ENCODE peak calls at places on chromosomes 2 and 18, in ten cellular contexts. N is right lobe of liver, U is AG09309, A is heart left ventricle, J is lower leg skin, L is fibroblast of mammary gland, O is BE2C, B is neural progenitor cell, W is fibroblast of pulmonary artery, H is Peyer's patch. P is an unnamed sample.

GRCh38 chr2:23418490-23418911 is 33.5 kb downstream of the KLHL29 start:
- DNase-seq in N (no peak), U (no peak), A (no peak), J (peak), L (peak), O (no peak), B (no peak), W (peak), H (peak), P (peak)

GRCh38 chr2:68196120-68196716 is 38.5 kb downstream of the PNO1 start:
- DNase-seq in N (no peak), U (no peak), A (no peak), J (no peak), L (peak), O (no peak), B (peak), W (peak), H (peak), P (peak)

GRCh38 chr2:204795156-204795555 is 249.9 kb downstream of the PARD3B start:
- DNase-seq in N (no peak), U (no peak), A (no peak), J (no peak), L (peak), O (no peak), B (no peak), W (peak), H (no peak), P (peak)

GRCh38 chr18:79988925-79989361 is 580 bp upstream of the TXNL4A start:
- DNase-seq in N (no peak), U (no peak), A (no peak), J (no peak), L (peak), O (no peak), B (peak), W (peak), H (peak), P (peak)

GRCh38 chr18:78677483-78678317 is 301.9 kb upstream of the SALL3 start:
- DNase-seq in N (no peak), U (no peak), A (no peak), J (peak), L (no peak), O (no peak), B (no peak), W (no peak), H (no peak), P (no peak)

GRCh38 chr2:29207352-29207751 is 92.1 kb downstream of the CLIP4 start:
- DNase-seq in N (no peak), U (no peak), A (no peak), J (no peak), L (no peak), O (no peak), B (no peak), W (no peak), H (no peak), P (no peak)

GRCh38 chr2:122307772-122308171 is 552.3 kb downstream of the TSN start:
- DNase-seq in N (no peak), U (no peak), A (no peak), J (no peak), L (no peak), O (no peak), B (no peak), W (no peak), H (no peak), P (no peak)

GRCh38 chr18:79422022-79422782 is 26.5 kb downstream of the NFATC1 start:
- DNase-seq in N (no peak), U (peak), A (no peak), J (peak), L (peak), O (no peak), B (no peak), W (no peak), H (no peak), P (peak)

GRCh38 chr18:44841769-44842587 is 161.3 kb downstream of the SETBP1 start:
- DNase-seq in N (no peak), U (no peak), A (no peak), J (no peak), L (no peak), O (no peak), B (no peak), W (no peak), H (no peak), P (no peak)

GRCh38 chr2:6960659-6961058 is 43.4 kb downstream of the RNF144A start:
- DNase-seq in N (no peak), U (peak), A (no peak), J (no peak), L (peak), O (no peak), B (no peak), W (peak), H (no peak), P (peak)

GRCh38 chr18:23712445-23712844 is 23.2 kb downstream of the LAMA3 start:
- DNase-seq in N (no peak), U (no peak), A (no peak), J (no peak), L (no peak), O (no peak), B (no peak), W (no peak), H (no peak), P (no peak)

GRCh38 chr2:31475692-31476091 is 61.1 kb upstream of the XDH start:
- DNase-seq in N (no peak), U (peak), A (no peak), J (no peak), L (peak), O (no peak), B (no peak), W (peak), H (no peak), P (peak)

DNA sequence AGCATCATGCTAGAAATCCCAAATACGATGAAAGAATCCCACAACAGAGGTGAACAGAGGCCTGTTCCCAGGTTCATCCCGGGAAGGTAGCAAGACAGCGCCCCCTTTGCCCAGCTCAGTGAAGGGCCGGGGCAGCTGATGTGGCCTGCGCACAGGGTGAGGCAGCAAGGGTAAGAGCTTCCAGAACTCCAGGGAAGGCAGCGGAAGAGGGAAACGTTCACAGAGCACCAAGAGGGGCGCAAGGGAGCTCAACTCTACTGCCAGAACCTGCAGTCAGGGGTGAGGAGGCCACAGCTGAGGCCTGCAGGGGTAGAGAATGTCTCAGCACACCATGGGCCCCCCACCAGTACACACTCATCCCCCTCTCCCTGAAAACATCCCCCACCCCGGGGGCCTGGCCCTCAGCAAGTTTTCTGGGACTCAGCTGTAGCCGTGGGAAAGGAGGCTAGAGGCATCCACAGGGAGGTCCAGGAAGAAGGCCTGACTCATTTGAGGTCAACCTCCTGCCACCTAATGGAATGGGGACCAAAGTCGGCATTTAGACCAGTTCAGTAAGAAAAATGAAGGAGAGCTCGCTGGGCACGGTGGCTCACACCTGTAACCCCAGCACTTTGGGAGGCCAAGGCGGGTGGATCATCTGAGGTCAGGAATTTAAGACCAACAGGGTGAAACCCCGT is 95.6 kb upstream of the ASAP2 start:
- DNase-seq in N (no peak), U (no peak), A (no peak), J (no peak), L (peak), O (no peak), B (peak), W (no peak), H (no peak), P (no peak)
- TF ChIP-seq CTCF in N (no peak), U (peak), A (peak), J (no peak), L (peak), O (peak), B (peak), W (peak), H (no peak), P (no peak)

DNA sequence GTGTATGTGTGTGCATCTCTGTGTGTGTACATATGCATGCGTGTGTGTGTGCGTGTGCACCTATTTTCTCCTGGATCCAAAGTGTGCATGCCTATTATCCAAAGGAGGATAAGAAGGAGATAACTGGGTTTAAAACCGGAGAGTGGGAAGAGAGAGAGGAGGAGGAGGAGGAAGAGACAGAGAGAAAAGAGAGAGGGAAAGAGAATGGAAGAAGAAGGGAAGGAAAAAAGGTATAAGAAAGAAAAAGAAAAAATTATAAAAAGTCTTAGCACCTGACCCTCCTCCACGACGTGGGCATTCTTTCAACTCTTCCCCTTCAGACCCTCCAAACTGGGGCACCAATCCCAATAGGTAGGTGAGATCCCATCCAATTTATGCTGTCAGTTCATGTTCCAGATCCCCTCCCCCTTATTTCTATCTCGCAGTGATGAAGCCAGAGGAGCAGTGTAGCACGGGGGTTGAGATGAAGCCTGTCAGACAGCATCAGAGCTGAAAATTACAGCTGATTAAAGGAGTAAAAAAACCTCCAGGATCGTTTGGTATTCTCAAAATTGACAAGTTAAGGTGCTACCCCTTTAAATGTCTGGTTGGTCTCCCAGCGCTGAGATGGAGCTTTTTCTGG is 386.7 kb upstream of the ATP5MC3 start:
- DNase-seq in N (no peak), U (no peak), A (no peak), J (no peak), L (no peak), O (no peak), B (no peak), W (no peak), H (no peak), P (no peak)
- H3K4me3 ChIP-seq in N (no peak), U (no peak), A (peak), J (no peak), L (no peak), O (no peak), B (no peak), W (no peak), H (no peak), P (no peak)

GRCh38 chr2:8986327-8986976 is 17.0 kb downstream of the MBOAT2 start:
- DNase-seq in N (no peak), U (no peak), A (no peak), J (no peak), L (no peak), O (peak), B (peak), W (no peak), H (no peak), P (no peak)
- TF ChIP-seq CTCF in N (no peak), U (no peak), A (no peak), J (no peak), L (peak), O (peak), B (peak), W (peak), H (no peak), P (no peak)

GRCh38 chr2:70939847-70940580 is 4.3 kb downstream of the ATP6V1B1 start:
- DNase-seq in N (peak), U (no peak), A (no peak), J (peak), L (no peak), O (no peak), B (peak), W (no peak), H (peak), P (no peak)

GRCh38 chr2:70936979-70937811 is 1.5 kb downstream of the ATP6V1B1 start:
- DNase-seq in N (peak), U (no peak), A (no peak), J (peak), L (no peak), O (no peak), B (peak), W (no peak), H (peak), P (no peak)

GRCh38 chr2:70937866-70938579 is 2.3 kb downstream of the ATP6V1B1 start:
- DNase-seq in N (peak), U (no peak), A (no peak), J (peak), L (no peak), O (no peak), B (no peak), W (no peak), H (peak), P (no peak)

GRCh38 chr2:70939001-70939846 is 3.5 kb downstream of the ATP6V1B1 start:
- DNase-seq in N (peak), U (no peak), A (no peak), J (peak), L (no peak), O (no peak), B (peak), W (no peak), H (peak), P (no peak)

GRCh38 chr2:70938580-70938938 is 2.9 kb downstream of the ATP6V1B1 start:
- DNase-seq in N (peak), U (no peak), A (no peak), J (peak), L (no peak), O (no peak), B (no peak), W (no peak), H (no peak), P (no peak)
- H3K4me3 ChIP-seq in N (no peak), U (no peak), A (no peak), J (no peak), L (no peak), O (no peak), B (peak), W (no peak), H (no peak), P (no peak)

DNA sequence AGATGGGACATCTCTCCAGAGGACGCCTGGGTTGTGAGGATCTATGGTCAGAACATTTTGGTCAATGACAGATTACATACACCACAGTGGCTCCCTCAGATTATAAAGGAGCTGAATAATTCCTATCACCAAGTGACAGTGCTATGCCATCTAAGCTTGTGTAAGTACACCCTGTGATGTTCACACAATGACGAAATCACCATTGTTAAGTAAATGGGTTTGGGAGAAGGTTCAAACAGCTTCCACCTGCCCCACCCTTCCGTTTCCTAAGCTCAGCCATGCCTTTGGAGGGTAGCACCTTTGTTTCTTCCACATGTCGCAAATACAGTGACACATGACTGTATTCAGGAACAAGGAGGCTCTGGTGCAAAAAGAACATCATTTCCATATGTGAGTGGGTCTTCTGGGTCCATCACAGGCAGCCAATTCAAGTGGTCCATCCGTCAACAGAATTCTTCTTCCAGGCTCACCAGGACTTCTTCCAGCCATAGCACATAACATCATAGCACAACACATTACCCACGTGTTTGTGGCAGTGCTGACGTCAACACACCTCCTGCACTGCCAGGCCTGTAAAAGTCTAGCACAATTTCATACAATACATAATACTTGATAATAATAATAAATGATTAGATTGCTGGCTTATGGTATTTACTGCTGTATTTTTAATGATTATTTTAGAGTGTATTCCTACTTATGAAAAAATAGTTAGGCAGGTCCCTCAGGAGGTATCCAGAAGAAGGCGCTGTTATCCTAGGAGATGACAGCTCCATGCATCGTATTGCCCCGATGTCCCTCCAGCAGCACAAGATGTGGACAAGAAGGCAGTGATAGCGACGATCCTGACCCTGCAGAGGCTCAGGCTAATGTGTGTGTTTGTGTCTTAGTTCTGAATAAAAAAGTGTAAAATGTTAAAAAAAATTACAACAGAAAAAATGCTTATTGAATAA is 264.8 kb downstream of the ANAPC1 start:
- DNase-seq in N (no peak), U (no peak), A (no peak), J (no peak), L (peak), O (no peak), B (peak), W (peak), H (no peak), P (peak)
- TF ChIP-seq CTCF in N (no peak), U (no peak), A (no peak), J (no peak), L (peak), O (peak), B (peak), W (peak), H (peak), P (peak)

DNA sequence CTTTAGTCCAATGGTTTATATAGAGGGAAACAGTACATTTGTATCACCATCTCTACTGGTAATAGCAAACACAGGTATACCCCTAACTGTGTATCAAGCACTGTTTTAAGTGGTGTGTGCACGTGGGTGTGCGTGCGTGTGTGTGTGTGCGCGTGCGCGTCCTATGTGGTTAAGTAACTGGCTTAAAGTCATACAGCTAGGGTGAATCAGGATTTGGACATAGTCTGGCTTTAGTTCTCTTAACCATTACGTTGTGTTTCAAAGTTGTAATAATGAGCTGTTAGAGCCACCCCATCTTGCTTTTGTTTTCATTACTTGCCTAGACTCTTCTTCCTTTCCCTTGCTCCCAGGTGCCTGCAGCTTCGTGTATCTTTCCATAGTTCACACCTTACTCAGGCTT is 2.1 kb downstream of the HADHB start:
- DNase-seq in N (no peak), U (peak), A (peak), J (no peak), L (peak), O (no peak), B (no peak), W (peak), H (no peak), P (peak)
- H3K4me3 ChIP-seq in N (no peak), U (no peak), A (peak), J (no peak), L (peak), O (no peak), B (no peak), W (no peak), H (no peak), P (peak)

P was measured in fibroblast of the aortic adventitia.